ENCODE peak calls at places on chromosomes 12 and 14, in five cellular contexts. One of them, this sample, is unnamed.

GRCh38 chr12:18391136-18391535 is 129.8 kb downstream of the PIK3C2G start:
- DNase-seq in IMR-90: no peak
- DNase-seq in Panc1: no peak
- DNase-seq in cardiac muscle cell: no peak
- DNase-seq in A549: no peak
- DNase-seq in this sample: no peak

GRCh38 chr12:124938606-124939427 is 24.4 kb upstream of the UBC start:
- DNase-seq in A549: peak; percentile 97
- DNase-seq in cardiac muscle cell: peak; percentile 89
- DNase-seq in Panc1: no peak
- DNase-seq in IMR-90: peak; percentile 88
- DNase-seq in this sample: no peak

GRCh38 chr12:12977231-12977630 is 22.8 kb downstream of the HEBP1 start:
- DNase-seq in Panc1: no peak
- DNase-seq in cardiac muscle cell: no peak
- DNase-seq in A549: no peak
- DNase-seq in IMR-90: no peak
- DNase-seq in this sample: no peak

GRCh38 chr14:20679907-20680306 is 4.5 kb upstream of the RNASE4 start:
- DNase-seq in cardiac muscle cell: peak; percentile 24
- DNase-seq in Panc1: peak; percentile 52
- DNase-seq in IMR-90: peak; percentile 37
- DNase-seq in A549: peak; percentile 72
- DNase-seq in this sample: no peak

GRCh38 chr14:38210587-38211257 is 3.0 kb downstream of the SSTR1 start:
- DNase-seq in cardiac muscle cell: peak; percentile 69
- DNase-seq in Panc1: no peak
- DNase-seq in IMR-90: peak; percentile 70
- DNase-seq in A549: peak; percentile 24
- DNase-seq in this sample: no peak

GRCh38 chr14:45249847-45250575 is 3.0 kb downstream of the MIS18BP1 start:
- DNase-seq in Panc1: no peak
- DNase-seq in A549: no peak
- DNase-seq in cardiac muscle cell: peak; percentile 95
- DNase-seq in IMR-90: peak; percentile 94
- DNase-seq in this sample: no peak

GRCh38 chr12:124032265-124032886 is 59.4 kb downstream of the ZNF664 start:
- DNase-seq in A549: peak; percentile 65
- DNase-seq in cardiac muscle cell: peak; percentile 83
- DNase-seq in IMR-90: peak; percentile 71
- DNase-seq in Panc1: peak; percentile 24
- DNase-seq in this sample: no peak

GRCh38 chr12:87427770-87428169 is 601.4 kb downstream of the C12orf50 start:
- DNase-seq in cardiac muscle cell: no peak
- DNase-seq in Panc1: no peak
- DNase-seq in A549: no peak
- DNase-seq in IMR-90: no peak
- DNase-seq in this sample: no peak

GRCh38 chr12:14960548-14961465 is 594 bp downstream of the ARHGDIB start:
- DNase-seq in cardiac muscle cell: peak; percentile 86
- DNase-seq in A549: no peak
- DNase-seq in IMR-90: peak; percentile 36
- DNase-seq in Panc1: no peak
- DNase-seq in this sample: no peak

GRCh38 chr14:55749201-55749812 is 169.3 kb downstream of the KTN1 start:
- DNase-seq in IMR-90: peak; percentile 15
- DNase-seq in cardiac muscle cell: peak; percentile 70
- DNase-seq in A549: peak; percentile 20
- DNase-seq in Panc1: no peak
- DNase-seq in this sample: no peak

GRCh38 chr14:73752297-73752992 is 38.3 kb upstream of the PNMA1 start:
- DNase-seq in IMR-90: peak; percentile 45
- DNase-seq in A549: peak; percentile 53
- DNase-seq in Panc1: no peak
- DNase-seq in cardiac muscle cell: peak; percentile 75
- DNase-seq in this sample: no peak

GRCh38 chr12:130700492-130701401 is 15.4 kb downstream of the RIMBP2 start:
- DNase-seq in cardiac muscle cell: no peak
- DNase-seq in Panc1: no peak
- DNase-seq in A549: no peak
- DNase-seq in IMR-90: no peak
- DNase-seq in this sample: no peak

GRCh38 chr12:48815281-48816110 is 2.8 kb upstream of the CACNB3 start:
- DNase-seq in Panc1: peak; percentile 48
- DNase-seq in cardiac muscle cell: peak; percentile 91
- DNase-seq in IMR-90: peak; percentile 78
- DNase-seq in A549: peak; percentile 84
- DNase-seq in this sample: no peak

GRCh38 chr14:24871302-24871701 is 178.6 kb downstream of the STXBP6 start:
- DNase-seq in A549: no peak
- DNase-seq in cardiac muscle cell: no peak
- DNase-seq in Panc1: no peak
- DNase-seq in IMR-90: peak; percentile 17
- DNase-seq in this sample: no peak

GRCh38 chr12:561908-562593 is 101.2 kb downstream of the NINJ2 start:
- DNase-seq in Panc1: no peak
- DNase-seq in A549: no peak
- DNase-seq in IMR-90: no peak
- DNase-seq in cardiac muscle cell: no peak
- DNase-seq in this sample: no peak

GRCh38 chr12:117749431-117749830 is 219.4 kb downstream of the KSR2 start:
- DNase-seq in A549: no peak
- DNase-seq in cardiac muscle cell: no peak
- DNase-seq in Panc1: no peak
- DNase-seq in IMR-90: no peak
- DNase-seq in this sample: no peak

GRCh38 chr14:51430600-51430999 is 190.6 kb downstream of the TMX1 start:
- DNase-seq in IMR-90: no peak
- DNase-seq in Panc1: no peak
- DNase-seq in cardiac muscle cell: peak; percentile 43
- DNase-seq in A549: no peak
- DNase-seq in this sample: no peak

GRCh38 chr12:91556909-91557308 is 374.3 kb upstream of the DCN start:
- DNase-seq in IMR-90: no peak
- DNase-seq in Panc1: no peak
- DNase-seq in A549: no peak
- DNase-seq in cardiac muscle cell: no peak
- DNase-seq in this sample: no peak

GRCh38 chr12:26471560-26471959 is 276.2 kb downstream of the SSPN start:
- DNase-seq in IMR-90: peak; percentile 68
- DNase-seq in A549: no peak
- DNase-seq in Panc1: no peak
- DNase-seq in cardiac muscle cell: peak; percentile 11
- DNase-seq in this sample: no peak

GRCh38 chr12:76637807-76638206 is 78.2 kb upstream of the OSBPL8 start:
- DNase-seq in Panc1: no peak
- DNase-seq in A549: no peak
- DNase-seq in IMR-90: peak; percentile 76
- DNase-seq in cardiac muscle cell: no peak
- DNase-seq in this sample: no peak

GRCh38 chr12:8078400-8078799 is 3.7 kb upstream of the NECAP1 start:
- DNase-seq in Panc1: no peak
- DNase-seq in A549: peak; percentile 68
- DNase-seq in IMR-90: peak; percentile 87
- DNase-seq in cardiac muscle cell: peak; percentile 83
- DNase-seq in this sample: peak; percentile 22

GRCh38 chr12:6958609-6959375 is 7.6 kb downstream of the PTPN6 start:
- DNase-seq in cardiac muscle cell: no peak
- DNase-seq in A549: no peak
- DNase-seq in IMR-90: no peak
- DNase-seq in Panc1: no peak
- DNase-seq in this sample: no peak

GRCh38 chr14:105913221-105913620 is 386.8 kb downstream of the TMEM121 start:
- DNase-seq in Panc1: no peak
- DNase-seq in IMR-90: no peak
- DNase-seq in A549: no peak
- DNase-seq in cardiac muscle cell: no peak
- DNase-seq in this sample: no peak

GRCh38 chr12:51818567-51819300 is 29.8 kb downstream of the FIGNL2 start:
- DNase-seq in cardiac muscle cell: peak; percentile 84
- DNase-seq in IMR-90: peak; percentile 73
- DNase-seq in Panc1: no peak
- DNase-seq in A549: no peak
- DNase-seq in this sample: no peak

GRCh38 chr12:65999564-66000280 is 130.8 kb downstream of the LLPH start:
- DNase-seq in A549: no peak
- DNase-seq in Panc1: no peak
- DNase-seq in IMR-90: peak; percentile 65
- DNase-seq in cardiac muscle cell: peak; percentile 70
- DNase-seq in this sample: no peak

GRCh38 chr12:112172556-112173324 is 47.4 kb downstream of the TRAFD1 start:
- DNase-seq in cardiac muscle cell: no peak
- DNase-seq in Panc1: no peak
- DNase-seq in IMR-90: no peak
- DNase-seq in A549: no peak
- DNase-seq in this sample: no peak

GRCh38 chr12:69247253-69248018 is 8.1 kb downstream of the CPSF6 start:
- DNase-seq in A549: no peak
- DNase-seq in cardiac muscle cell: peak; percentile 9
- DNase-seq in IMR-90: no peak
- DNase-seq in Panc1: no peak
- DNase-seq in this sample: no peak

GRCh38 chr12:12214201-12214600 is 52.6 kb downstream of the LRP6 start:
- DNase-seq in cardiac muscle cell: no peak
- DNase-seq in IMR-90: no peak
- DNase-seq in Panc1: no peak
- DNase-seq in A549: no peak
- DNase-seq in this sample: no peak

GRCh38 chr12:106358410-106359241 is 1.1 kb downstream of the POLR3B start:
- DNase-seq in Panc1: no peak
- DNase-seq in cardiac muscle cell: peak; percentile 84
- DNase-seq in IMR-90: peak; percentile 82
- DNase-seq in A549: no peak
- DNase-seq in this sample: no peak

GRCh38 chr12:96210376-96211055 is 16.3 kb downstream of the ELK3 start:
- DNase-seq in A549: no peak
- DNase-seq in cardiac muscle cell: no peak
- DNase-seq in Panc1: no peak
- DNase-seq in IMR-90: no peak
- DNase-seq in this sample: no peak

GRCh38 chr12:74747305-74747704 is 209.7 kb downstream of the ATXN7L3B start:
- DNase-seq in A549: peak; percentile 33
- DNase-seq in cardiac muscle cell: no peak
- DNase-seq in IMR-90: peak; percentile 16
- DNase-seq in Panc1: no peak
- DNase-seq in this sample: no peak

GRCh38 chr12:93137656-93138612 is 208.8 kb upstream of the EEA1 start:
- DNase-seq in cardiac muscle cell: peak; percentile 54
- DNase-seq in Panc1: no peak
- DNase-seq in IMR-90: peak; percentile 90
- DNase-seq in A549: peak; percentile 60
- DNase-seq in this sample: no peak

GRCh38 chr12:116916122-116916521 is 5.4 kb downstream of the FBXW8 start:
- DNase-seq in IMR-90: peak; percentile 60
- DNase-seq in cardiac muscle cell: peak; percentile 32
- DNase-seq in A549: no peak
- DNase-seq in Panc1: no peak
- DNase-seq in this sample: no peak

GRCh38 chr12:123478762-123479161 is 20.8 kb downstream of the SNRNP35 start:
- DNase-seq in A549: no peak
- DNase-seq in Panc1: no peak
- DNase-seq in cardiac muscle cell: peak; percentile 7
- DNase-seq in IMR-90: peak; percentile 18
- DNase-seq in this sample: no peak

GRCh38 chr14:26707234-26707633 is 109.4 kb upstream of the NOVA1 start:
- DNase-seq in A549: no peak
- DNase-seq in cardiac muscle cell: peak; percentile 63
- DNase-seq in Panc1: no peak
- DNase-seq in IMR-90: no peak
- DNase-seq in this sample: no peak

GRCh38 chr14:23548351-23549318 is 2.9 kb downstream of the ZFHX2 start:
- DNase-seq in A549: no peak
- DNase-seq in IMR-90: peak; percentile 83
- DNase-seq in cardiac muscle cell: peak; percentile 51
- DNase-seq in Panc1: no peak
- DNase-seq in this sample: no peak

GRCh38 chr14:81801921-81802320 is 268.3 kb upstream of the SEL1L start:
- DNase-seq in A549: no peak
- DNase-seq in IMR-90: no peak
- DNase-seq in cardiac muscle cell: no peak
- DNase-seq in Panc1: no peak
- DNase-seq in this sample: no peak

GRCh38 chr14:91464615-91465205 is 45.4 kb downstream of the PPP4R3A start:
- DNase-seq in IMR-90: no peak
- DNase-seq in Panc1: no peak
- DNase-seq in cardiac muscle cell: no peak
- DNase-seq in A549: no peak
- DNase-seq in this sample: no peak

GRCh38 chr12:11777962-11778361 is 128.5 kb downstream of the ETV6 start:
- DNase-seq in A549: no peak
- DNase-seq in IMR-90: no peak
- DNase-seq in Panc1: no peak
- DNase-seq in cardiac muscle cell: no peak
- DNase-seq in this sample: no peak

DNA sequence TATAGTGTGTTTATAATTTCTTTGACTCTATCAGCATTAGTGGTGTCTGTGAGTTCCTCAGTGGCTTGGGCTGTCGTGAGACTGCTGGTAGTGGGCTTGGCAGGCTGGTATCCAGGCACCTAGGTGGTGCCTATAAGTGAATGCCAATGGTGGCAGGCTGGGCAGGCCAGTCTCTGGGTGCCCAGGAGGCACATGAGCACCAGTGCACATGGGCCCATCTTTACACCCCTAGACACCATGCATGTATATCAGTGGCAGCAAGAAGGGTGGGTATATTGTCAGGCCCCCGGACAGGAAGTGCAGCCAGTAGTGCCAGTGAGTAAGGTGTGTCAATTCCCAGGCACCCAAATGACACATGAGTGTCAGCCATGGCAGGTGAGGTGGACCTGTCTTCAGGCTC is 138.2 kb downstream of the PRKD1 start:
- DNase-seq in Panc1: no peak
- DNase-seq in IMR-90: no peak
- DNase-seq in cardiac muscle cell: no peak
- DNase-seq in A549: no peak
- DNase-seq in this sample: no peak
- H3K4me1 ChIP-seq in Panc1: no peaks in the 10 kb centered on the region
- H3K4me1 ChIP-seq in IMR-90: no peaks in the 10 kb centered on the region
- H3K4me1 ChIP-seq in cardiac muscle cell: no peaks in the 10 kb centered on the region
- H3K4me1 ChIP-seq in A549: no peaks in the 10 kb centered on the region
- H3K4me1 ChIP-seq in this sample: no peaks in the 10 kb centered on the region

GRCh38 chr14:63438065-63438757 is 105.0 kb downstream of the PPP2R5E start:
- DNase-seq in Panc1: peak; percentile 13
- DNase-seq in cardiac muscle cell: peak; percentile 98
- DNase-seq in IMR-90: peak; percentile 92
- DNase-seq in A549: peak; percentile 81
- DNase-seq in this sample: no peak
- H3K4me3 ChIP-seq in Panc1: peak overlapping the region; percentile 21
- H3K4me3 ChIP-seq in cardiac muscle cell: no peak overlapping the region
- H3K4me3 ChIP-seq in IMR-90: peak overlapping the region; percentile 36
- H3K4me3 ChIP-seq in A549: peak overlapping the region; percentile 13
- H3K4me3 ChIP-seq in this sample: no peak overlapping the region

GRCh38 chr12:34379142-34379541 is 356.8 kb downstream of the ALG10 start:
- DNase-seq in cardiac muscle cell: no peak
- DNase-seq in IMR-90: no peak
- DNase-seq in A549: no peak
- DNase-seq in Panc1: no peak
- DNase-seq in this sample: no peak
- H3K9me3 ChIP-seq in cardiac muscle cell: no peaks in the 10 kb centered on the region
- H3K9me3 ChIP-seq in IMR-90: peaks cover 38% of the 10 kb centered on the region
- H3K9me3 ChIP-seq in A549: no peaks in the 10 kb centered on the region
- H3K9me3 ChIP-seq in Panc1: no peaks in the 10 kb centered on the region
- H3K9me3 ChIP-seq in this sample: peaks cover 27% of the 10 kb centered on the region

GRCh38 chr12:67663121-67663520 is 14.6 kb downstream of the DYRK2 start:
- DNase-seq in Panc1: no peak
- DNase-seq in cardiac muscle cell: peak; percentile 55
- DNase-seq in A549: no peak
- DNase-seq in IMR-90: peak; percentile 97
- DNase-seq in this sample: no peak
- H3K4me1 ChIP-seq in Panc1: no peaks in the 10 kb centered on the region
- H3K4me1 ChIP-seq in cardiac muscle cell: peaks cover 44% of the 10 kb centered on the region
- H3K4me1 ChIP-seq in A549: no peaks in the 10 kb centered on the region
- H3K4me1 ChIP-seq in IMR-90: peaks cover 12% of the 10 kb centered on the region
- H3K4me1 ChIP-seq in this sample: no peaks in the 10 kb centered on the region